ENCODE peak calls at places on chromosomes 4 and X, in nine cellular contexts. One of them, this sample, is unnamed.
A peak's percentile ranks its signal among the peaks of the same experiment; 100 is the strongest.

GRCh38 chr4:123699823-123700822 is 303.5 kb downstream of the SPRY1 start:
- DNase-seq in hepatocyte: peak; percentile 50
- DNase-seq in DND-41: no peak
- DNase-seq in CD8-positive, alpha-beta memory T cell: no peak
- DNase-seq in coronary artery: no peak
- DNase-seq in caudate nucleus: no peak
- DNase-seq in mesendoderm: peak; percentile 47
- DNase-seq in GM23248: peak; percentile 92
- DNase-seq in mesenchymal stem cell: peak; percentile 88
- DNase-seq in this sample: no peak

GRCh38 chr4:30116401-30116800 is 603.8 kb upstream of the PCDH7 start:
- DNase-seq in hepatocyte: no peak
- DNase-seq in mesendoderm: no peak
- DNase-seq in DND-41: no peak
- DNase-seq in mesenchymal stem cell: no peak
- DNase-seq in coronary artery: no peak
- DNase-seq in CD8-positive, alpha-beta memory T cell: no peak
- DNase-seq in GM23248: no peak
- DNase-seq in caudate nucleus: no peak
- DNase-seq in this sample: no peak

GRCh38 chr4:182288534-182288933 is 45.3 kb downstream of the TENM3 start:
- DNase-seq in mesenchymal stem cell: no peak
- DNase-seq in DND-41: no peak
- DNase-seq in coronary artery: no peak
- DNase-seq in hepatocyte: no peak
- DNase-seq in CD8-positive, alpha-beta memory T cell: no peak
- DNase-seq in mesendoderm: no peak
- DNase-seq in caudate nucleus: no peak
- DNase-seq in GM23248: no peak
- DNase-seq in this sample: no peak

GRCh38 chr4:38004887-38005286 is 44.7 kb downstream of the PTTG2 start:
- DNase-seq in mesenchymal stem cell: no peak
- DNase-seq in DND-41: no peak
- DNase-seq in hepatocyte: no peak
- DNase-seq in coronary artery: no peak
- DNase-seq in CD8-positive, alpha-beta memory T cell: no peak
- DNase-seq in GM23248: no peak
- DNase-seq in caudate nucleus: no peak
- DNase-seq in mesendoderm: no peak
- DNase-seq in this sample: no peak

GRCh38 chr4:147509386-147509785 is 28.5 kb downstream of the EDNRA start:
- DNase-seq in mesenchymal stem cell: no peak
- DNase-seq in hepatocyte: no peak
- DNase-seq in caudate nucleus: no peak
- DNase-seq in GM23248: no peak
- DNase-seq in CD8-positive, alpha-beta memory T cell: no peak
- DNase-seq in coronary artery: no peak
- DNase-seq in DND-41: no peak
- DNase-seq in mesendoderm: no peak
- DNase-seq in this sample: no peak

GRCh38 chrX:82163701-82164100 is 961.8 kb downstream of the SH3BGRL start:
- DNase-seq in mesendoderm: no peak
- DNase-seq in coronary artery: no peak
- DNase-seq in mesenchymal stem cell: no peak
- DNase-seq in CD8-positive, alpha-beta memory T cell: no peak
- DNase-seq in hepatocyte: no peak
- DNase-seq in GM23248: peak; percentile 1
- DNase-seq in caudate nucleus: no peak
- DNase-seq in DND-41: no peak
- DNase-seq in this sample: no peak

GRCh38 chr4:73865697-73866096 is 3.5 kb upstream of the CXCL1 start:
- DNase-seq in DND-41: no peak
- DNase-seq in GM23248: no peak
- DNase-seq in mesenchymal stem cell: no peak
- DNase-seq in hepatocyte: no peak
- DNase-seq in CD8-positive, alpha-beta memory T cell: no peak
- DNase-seq in caudate nucleus: no peak
- DNase-seq in coronary artery: no peak
- DNase-seq in mesendoderm: no peak
- DNase-seq in this sample: no peak

GRCh38 chrX:64394059-64394873 is 986 bp downstream of the MTMR8 start:
- DNase-seq in mesenchymal stem cell: no peak
- DNase-seq in CD8-positive, alpha-beta memory T cell: no peak
- DNase-seq in GM23248: no peak
- DNase-seq in coronary artery: no peak
- DNase-seq in mesendoderm: peak; percentile 16
- DNase-seq in hepatocyte: no peak
- DNase-seq in caudate nucleus: no peak
- DNase-seq in DND-41: no peak
- DNase-seq in this sample: no peak

GRCh38 chr4:6461301-6462165 is 10.9 kb downstream of the PPP2R2C start:
- DNase-seq in hepatocyte: no peak
- DNase-seq in mesendoderm: peak; percentile 40
- DNase-seq in caudate nucleus: no peak
- DNase-seq in DND-41: no peak
- DNase-seq in coronary artery: peak; percentile 35
- DNase-seq in GM23248: no peak
- DNase-seq in CD8-positive, alpha-beta memory T cell: no peak
- DNase-seq in mesenchymal stem cell: no peak
- DNase-seq in this sample: no peak

GRCh38 chrX:134780908-134781307 is 122.6 kb upstream of the PLAC1 start:
- DNase-seq in mesenchymal stem cell: no peak
- DNase-seq in hepatocyte: no peak
- DNase-seq in mesendoderm: no peak
- DNase-seq in GM23248: no peak
- DNase-seq in caudate nucleus: no peak
- DNase-seq in coronary artery: no peak
- DNase-seq in CD8-positive, alpha-beta memory T cell: no peak
- DNase-seq in DND-41: no peak
- DNase-seq in this sample: no peak

GRCh38 chrX:152926279-152926678 is 28.4 kb downstream of the ZNF185 start:
- DNase-seq in caudate nucleus: no peak
- DNase-seq in GM23248: peak; percentile 75
- DNase-seq in hepatocyte: peak; percentile 71
- DNase-seq in DND-41: peak; percentile 70
- DNase-seq in mesenchymal stem cell: peak; percentile 74
- DNase-seq in CD8-positive, alpha-beta memory T cell: peak; percentile 31
- DNase-seq in coronary artery: no peak
- DNase-seq in mesendoderm: peak; percentile 86
- DNase-seq in this sample: no peak

GRCh38 chr4:181525641-181526040 is 717.6 kb upstream of the TENM3 start:
- DNase-seq in mesendoderm: peak; percentile 30
- DNase-seq in caudate nucleus: no peak
- DNase-seq in CD8-positive, alpha-beta memory T cell: no peak
- DNase-seq in mesenchymal stem cell: no peak
- DNase-seq in DND-41: no peak
- DNase-seq in hepatocyte: no peak
- DNase-seq in coronary artery: no peak
- DNase-seq in GM23248: no peak
- DNase-seq in this sample: no peak

GRCh38 chr4:42306221-42307109 is 90.8 kb upstream of the SHISA3 start:
- DNase-seq in caudate nucleus: no peak
- DNase-seq in DND-41: no peak
- DNase-seq in hepatocyte: no peak
- DNase-seq in GM23248: peak; percentile 19
- DNase-seq in mesenchymal stem cell: no peak
- DNase-seq in CD8-positive, alpha-beta memory T cell: no peak
- DNase-seq in coronary artery: no peak
- DNase-seq in mesendoderm: no peak
- DNase-seq in this sample: no peak

GRCh38 chrX:83509246-83509801 is 1.2 kb downstream of the POU3F4 start:
- DNase-seq in caudate nucleus: no peak
- DNase-seq in coronary artery: no peak
- DNase-seq in mesenchymal stem cell: no peak
- DNase-seq in hepatocyte: no peak
- DNase-seq in DND-41: no peak
- DNase-seq in CD8-positive, alpha-beta memory T cell: no peak
- DNase-seq in mesendoderm: no peak
- DNase-seq in GM23248: no peak
- DNase-seq in this sample: no peak

GRCh38 chr4:47642985-47643745 is 158.1 kb downstream of the ATP10D start:
- DNase-seq in CD8-positive, alpha-beta memory T cell: no peak
- DNase-seq in coronary artery: no peak
- DNase-seq in mesendoderm: no peak
- DNase-seq in hepatocyte: no peak
- DNase-seq in GM23248: no peak
- DNase-seq in DND-41: no peak
- DNase-seq in caudate nucleus: peak; percentile 12
- DNase-seq in mesenchymal stem cell: peak; percentile 23
- DNase-seq in this sample: no peak

GRCh38 chr4:107832275-107832807 is 7.6 kb downstream of the SGMS2 start:
- DNase-seq in CD8-positive, alpha-beta memory T cell: no peak
- DNase-seq in GM23248: no peak
- DNase-seq in caudate nucleus: no peak
- DNase-seq in mesendoderm: no peak
- DNase-seq in hepatocyte: no peak
- DNase-seq in mesenchymal stem cell: no peak
- DNase-seq in coronary artery: no peak
- DNase-seq in DND-41: no peak
- DNase-seq in this sample: no peak

GRCh38 chr4:25013756-25014737 is 16.7 kb downstream of the LGI2 start:
- DNase-seq in coronary artery: no peak
- DNase-seq in hepatocyte: peak; percentile 36
- DNase-seq in GM23248: no peak
- DNase-seq in CD8-positive, alpha-beta memory T cell: no peak
- DNase-seq in caudate nucleus: no peak
- DNase-seq in DND-41: no peak
- DNase-seq in mesendoderm: no peak
- DNase-seq in mesenchymal stem cell: no peak
- DNase-seq in this sample: no peak

GRCh38 chrX:54134269-54134668 is 48.8 kb downstream of the FAM120C start:
- DNase-seq in GM23248: no peak
- DNase-seq in DND-41: no peak
- DNase-seq in hepatocyte: no peak
- DNase-seq in mesendoderm: no peak
- DNase-seq in caudate nucleus: no peak
- DNase-seq in CD8-positive, alpha-beta memory T cell: no peak
- DNase-seq in mesenchymal stem cell: no peak
- DNase-seq in coronary artery: no peak
- DNase-seq in this sample: no peak

DNA sequence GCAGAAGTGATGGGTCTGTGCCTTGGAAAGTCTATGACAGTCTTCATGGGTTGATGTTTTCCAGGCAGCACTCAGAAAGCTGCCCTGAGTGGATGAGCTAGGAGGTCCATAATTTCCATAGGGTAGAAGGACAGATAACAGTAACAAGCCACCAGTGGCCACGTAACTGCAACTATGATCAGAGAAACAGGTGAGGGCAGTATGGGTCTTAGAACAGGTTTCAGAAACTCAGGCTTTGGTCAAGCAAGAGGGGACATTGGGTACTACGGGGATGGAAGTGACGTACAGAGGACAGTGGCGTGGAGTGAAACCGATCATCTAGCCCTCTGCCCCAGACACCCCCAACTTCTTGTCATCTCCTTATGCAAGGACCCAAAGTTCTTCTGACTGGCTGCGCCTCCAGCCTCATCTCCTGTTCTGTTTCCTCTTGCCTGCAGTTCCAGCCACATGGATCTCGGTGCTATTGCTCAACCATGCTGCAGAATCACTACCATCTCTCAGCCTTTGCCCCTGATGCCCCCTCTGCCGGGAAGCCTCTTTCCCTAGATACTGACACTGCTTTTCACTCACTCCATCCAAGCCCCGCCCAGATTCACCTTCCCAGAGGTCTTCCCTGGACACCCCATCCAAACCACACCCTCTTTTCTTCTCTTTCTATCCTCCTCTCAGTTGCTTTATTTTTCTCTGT is 123.4 kb downstream of the MFAP3L start:
- DNase-seq in GM23248: no peak
- DNase-seq in DND-41: no peak
- DNase-seq in mesenchymal stem cell: no peak
- DNase-seq in caudate nucleus: no peak
- DNase-seq in coronary artery: no peak
- DNase-seq in CD8-positive, alpha-beta memory T cell: no peak
- DNase-seq in mesendoderm: peak; percentile 61
- DNase-seq in hepatocyte: no peak
- DNase-seq in this sample: no peak
- H3K27ac ChIP-seq in GM23248: no peak overlapping the region
- H3K27ac ChIP-seq in DND-41: no peak overlapping the region
- H3K27ac ChIP-seq in mesenchymal stem cell: no peak overlapping the region
- H3K27ac ChIP-seq in caudate nucleus: peak overlapping the region; percentile 46
- H3K27ac ChIP-seq in coronary artery: no peak overlapping the region
- H3K27ac ChIP-seq in CD8-positive, alpha-beta memory T cell: no peak overlapping the region
- H3K27ac ChIP-seq in mesendoderm: no peak overlapping the region
- H3K27ac ChIP-seq in hepatocyte: no peak overlapping the region
- H3K27ac ChIP-seq in this sample: no peak overlapping the region

GRCh38 chr4:70613182-70613892 is 15.2 kb upstream of the ENAM start:
- DNase-seq in CD8-positive, alpha-beta memory T cell: no peak
- DNase-seq in mesendoderm: no peak
- DNase-seq in coronary artery: no peak
- DNase-seq in hepatocyte: peak; percentile 32
- DNase-seq in GM23248: peak; percentile 9
- DNase-seq in mesenchymal stem cell: no peak
- DNase-seq in DND-41: no peak
- DNase-seq in caudate nucleus: no peak
- DNase-seq in this sample: no peak
- H3K27ac ChIP-seq in CD8-positive, alpha-beta memory T cell: no peak overlapping the region
- H3K27ac ChIP-seq in mesendoderm: no peak overlapping the region
- H3K27ac ChIP-seq in coronary artery: no peak overlapping the region
- H3K27ac ChIP-seq in hepatocyte: peak overlapping the region; percentile 21
- H3K27ac ChIP-seq in GM23248: no peak overlapping the region
- H3K27ac ChIP-seq in mesenchymal stem cell: no peak overlapping the region
- H3K27ac ChIP-seq in DND-41: peak overlapping the region; percentile 27
- H3K27ac ChIP-seq in caudate nucleus: no peak overlapping the region
- H3K27ac ChIP-seq in this sample: no peak overlapping the region

DNA sequence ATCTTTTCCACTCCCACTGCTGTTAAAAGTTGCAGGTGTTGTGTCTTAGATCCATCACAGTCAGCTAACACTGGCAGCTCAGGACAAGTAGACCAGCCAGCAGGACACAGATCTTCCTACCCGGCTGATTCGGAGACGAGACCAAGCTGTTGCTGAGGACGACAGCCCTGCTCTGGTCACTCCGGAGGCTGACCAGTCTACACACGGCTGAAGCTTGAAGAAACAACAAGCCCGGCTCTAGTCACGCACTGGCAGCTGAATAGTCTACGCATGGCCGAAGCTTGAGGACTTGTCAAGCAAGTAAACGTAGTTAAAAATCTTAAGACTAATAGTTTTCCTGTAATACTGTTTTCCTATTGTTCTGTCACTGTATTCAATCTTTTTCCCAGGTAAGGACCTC is 1.8 kb downstream of the ACOX3 start:
- DNase-seq in DND-41: no peak
- DNase-seq in coronary artery: no peak
- DNase-seq in hepatocyte: no peak
- DNase-seq in mesenchymal stem cell: no peak
- DNase-seq in GM23248: no peak
- DNase-seq in caudate nucleus: no peak
- DNase-seq in mesendoderm: no peak
- DNase-seq in CD8-positive, alpha-beta memory T cell: no peak
- DNase-seq in this sample: no peak
- H3K27ac ChIP-seq in DND-41: no peak overlapping the region
- H3K27ac ChIP-seq in coronary artery: no peak overlapping the region
- H3K27ac ChIP-seq in hepatocyte: no peak overlapping the region
- H3K27ac ChIP-seq in mesenchymal stem cell: no peak overlapping the region
- H3K27ac ChIP-seq in GM23248: no peak overlapping the region
- H3K27ac ChIP-seq in caudate nucleus: no peak overlapping the region
- H3K27ac ChIP-seq in mesendoderm: no peak overlapping the region
- H3K27ac ChIP-seq in CD8-positive, alpha-beta memory T cell: no peak overlapping the region
- H3K27ac ChIP-seq in this sample: peak overlapping the region; percentile 92

GRCh38 chrX:75746891-75747639 is 38.0 kb downstream of the MAGEE2 start:
- DNase-seq in DND-41: peak; percentile 49
- DNase-seq in hepatocyte: peak; percentile 57
- DNase-seq in GM23248: peak; percentile 70
- DNase-seq in CD8-positive, alpha-beta memory T cell: peak; percentile 13
- DNase-seq in caudate nucleus: peak; percentile 1
- DNase-seq in coronary artery: no peak
- DNase-seq in mesenchymal stem cell: peak; percentile 8
- DNase-seq in mesendoderm: peak; percentile 53
- DNase-seq in this sample: peak; percentile 51
- H3K27ac ChIP-seq in DND-41: peak overlapping the region; percentile 46
- H3K27ac ChIP-seq in hepatocyte: peak overlapping the region; percentile 81
- H3K27ac ChIP-seq in GM23248: peak overlapping the region; percentile 45
- H3K27ac ChIP-seq in CD8-positive, alpha-beta memory T cell: no peak overlapping the region
- H3K27ac ChIP-seq in caudate nucleus: no peak overlapping the region
- H3K27ac ChIP-seq in coronary artery: peak overlapping the region; percentile 39
- H3K27ac ChIP-seq in mesenchymal stem cell: no peak overlapping the region
- H3K27ac ChIP-seq in mesendoderm: no peak overlapping the region
- H3K27ac ChIP-seq in this sample: peak overlapping the region; percentile 41

This sample was measured in Peyer's patch.